ENCODE peak calls at places on chromosomes 7 and 10, in seven cellular contexts. T is AG04450, R is body of pancreas, C is mammary epithelial cell, O is brain microvascular endothelial cell, Q is hepatocyte, B is HepG2. L is an unnamed sample.

GRCh38 chr10:48478469-48478868 is 126.4 kb downstream of the ARHGAP22 start:
- DNase-seq in R (no peak), T (no peak), C (no peak), O (no peak), Q (no peak), B (no peak), L (no peak)

GRCh38 chr7:152924826-152925411 is 165.4 kb downstream of the ACTR3B start:
- DNase-seq in C (no peak), T (no peak), O (no peak), Q (no peak), B (no peak), R (no peak), L (no peak)

GRCh38 chr10:49645417-49646255 is 31.8 kb downstream of the CHAT start:
- DNase-seq in O (no peak), B (no peak), T (no peak), R (no peak), Q (no peak), C (no peak), L (no peak)

GRCh38 chr10:18400911-18401260 is 250.5 kb downstream of the NSUN6 start:
- DNase-seq in T (no peak), R (peak), C (no peak), B (no peak), Q (peak), O (no peak), L (no peak)

GRCh38 chr7:155002411-155003214 is at the start of gene PAXIP1:
- DNase-seq in B (peak), C (peak), R (peak), Q (peak), O (no peak), T (no peak), L (no peak)

GRCh38 chr7:88637795-88638194 is 121.7 kb upstream of the ZNF804B start:
- DNase-seq in C (no peak), T (no peak), O (no peak), R (no peak), Q (no peak), B (no peak), L (no peak)

GRCh38 chr7:25926891-25927625 is 224.9 kb upstream of the NFE2L3 start:
- DNase-seq in T (no peak), Q (no peak), C (no peak), O (no peak), R (no peak), B (no peak), L (no peak)

GRCh38 chr10:70655316-70655715 is 17.0 kb upstream of the ADAMTS14 start:
- DNase-seq in O (no peak), B (no peak), Q (no peak), T (no peak), R (no peak), C (no peak), L (no peak)

GRCh38 chr7:107505997-107506682 is 36.3 kb downstream of the GPR22 start:
- DNase-seq in C (peak), Q (peak), R (peak), B (peak), O (no peak), T (no peak), L (peak)

GRCh38 chr10:50563906-50564305 is 59.9 kb downstream of the SGMS1 start:
- DNase-seq in B (peak), O (no peak), Q (no peak), R (peak), C (no peak), T (no peak), L (no peak)

GRCh38 chr10:103578782-103579382 is 85.4 kb downstream of the NEURL1 start:
- DNase-seq in O (no peak), B (peak), Q (peak), T (no peak), R (peak), C (no peak), L (no peak)

GRCh38 chr7:36852931-36853330 is 128.6 kb upstream of the AOAH start:
- DNase-seq in Q (no peak), T (no peak), B (no peak), O (no peak), C (no peak), R (no peak), L (no peak)

GRCh38 chr7:123917878-123918277 is 7.2 kb upstream of the SPAM1 start:
- DNase-seq in C (no peak), T (no peak), O (no peak), Q (no peak), R (no peak), B (no peak), L (no peak)
- H3K4me3 ChIP-seq in C (no peak), T (no peak), O (no peak), Q (no peak), R (no peak), B (no peak), L (no peak)

DNA sequence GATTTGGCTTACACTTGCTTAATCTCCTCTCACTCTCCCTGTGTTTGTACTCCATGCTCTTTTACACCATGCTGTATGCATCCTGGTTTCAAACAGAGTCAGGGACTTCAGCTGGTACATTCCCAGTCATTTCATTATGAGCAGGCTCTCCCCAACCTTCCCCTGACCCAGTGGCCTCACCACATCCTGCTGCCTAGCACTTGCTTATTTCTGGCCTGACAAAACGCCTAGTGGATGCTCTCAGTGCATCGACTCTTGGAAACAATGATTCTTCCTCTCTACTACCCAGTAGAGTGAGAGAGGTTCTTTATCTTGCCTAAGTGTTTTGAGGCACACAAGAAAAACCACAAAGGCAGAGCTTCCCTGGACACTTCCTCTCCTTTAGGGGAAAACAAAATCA is 63.4 kb downstream of the CAV1 start:
- DNase-seq in O (peak), C (peak), R (no peak), Q (no peak), T (no peak), B (no peak), L (no peak)
- TF ChIP-seq CTCF in O (peak), C (no peak), R (no peak), Q (no peak), T (peak), B (no peak), L (no peak)

GRCh38 chr7:3910041-3910440 is 609.0 kb downstream of the SDK1 start:
- DNase-seq in B (no peak), T (no peak), O (no peak), Q (no peak), R (no peak), C (no peak), L (no peak)
- H3K4me3 ChIP-seq in B (no peak), T (no peak), O (no peak), Q (no peak), R (no peak), C (no peak), L (no peak)

GRCh38 chr7:120981888-120982615 is 6.5 kb upstream of the CPED1 start:
- DNase-seq in B (no peak), T (no peak), C (peak), R (no peak), O (peak), Q (no peak), L (no peak)
- TF ChIP-seq CTCF in B (no peak), T (peak), C (no peak), R (no peak), O (peak), Q (no peak), L (no peak)

DNA sequence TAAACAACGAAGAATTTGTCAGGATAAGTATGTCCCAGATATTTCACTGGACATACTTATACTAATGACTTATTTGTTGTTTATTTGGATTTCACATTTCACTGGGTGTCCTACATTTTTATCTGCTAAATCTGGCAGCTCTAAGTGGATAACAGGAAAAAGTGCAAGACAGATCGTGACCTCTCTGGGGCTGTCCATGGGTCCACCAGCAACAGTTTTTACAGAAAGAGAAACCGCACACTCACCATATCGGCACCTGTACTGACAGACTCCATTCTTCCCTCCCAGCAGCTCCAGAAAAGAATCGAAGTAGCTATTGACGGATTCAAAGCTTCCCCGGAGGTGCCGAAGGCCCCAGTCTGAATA is 393 bp downstream of the PLA2G12B start:
- DNase-seq in Q (no peak), T (no peak), C (no peak), R (no peak), B (peak), O (no peak), L (no peak)
- H3K4me3 ChIP-seq in Q (peak), T (no peak), C (no peak), R (no peak), B (peak), O (no peak), L (no peak)

GRCh38 chr10:99682752-99683151 is 23.4 kb downstream of the ENTPD7 start:
- DNase-seq in R (peak), B (no peak), T (no peak), C (peak), Q (no peak), O (no peak), L (peak)
- TF ChIP-seq CTCF in R (peak), B (peak), T (no peak), C (peak), Q (peak), O (peak), L (no peak)

GRCh38 chr7:92830047-92830446 is 6.3 kb downstream of the CDK6 start:
- DNase-seq in B (no peak), C (no peak), O (no peak), Q (no peak), R (no peak), T (no peak), L (no peak)
- H3K4me3 ChIP-seq in B (peak), C (no peak), O (no peak), Q (no peak), R (no peak), T (no peak), L (no peak)

L was measured in LNCaP clone FGC.